ENCODE peak calls at places on chromosome 15, in six cellular contexts. B, A, R, V, G and W are unnamed samples.

GRCh38 chr15:48046813-48047483 is 73.8 kb upstream of the SLC24A5 start:
- DNase-seq in B (no peak), A (no peak), R (no peak), V (no peak), G (no peak), W (no peak)

GRCh38 chr15:29226431-29227216 is 43.0 kb downstream of the NSMCE3 start:
- DNase-seq in B (no peak), A (no peak), R (no peak), V (no peak), G (no peak), W (no peak)

GRCh38 chr15:51751687-51752683 is 588 bp downstream of the TMOD2 start:
- DNase-seq in B (no peak), A (peak), R (no peak), V (peak), G (no peak), W (no peak)

GRCh38 chr15:60685346-60685937 is 206.5 kb upstream of the ICE2 start:
- DNase-seq in B (no peak), A (no peak), R (no peak), V (no peak), G (no peak), W (no peak)

GRCh38 chr15:29935296-29936020 is 113.2 kb upstream of the TJP1 start:
- DNase-seq in B (peak), A (no peak), R (no peak), V (no peak), G (no peak), W (no peak)

GRCh38 chr15:48929611-48930170 is 34.0 kb downstream of the SHC4 start:
- DNase-seq in B (no peak), A (no peak), R (no peak), V (no peak), G (no peak), W (no peak)

GRCh38 chr15:86690566-86690965 is 610.9 kb downstream of the AGBL1 start:
- DNase-seq in B (no peak), A (no peak), R (no peak), V (no peak), G (no peak), W (no peak)

GRCh38 chr15:34365073-34365825 is 1.7 kb downstream of the LPCAT4 start:
- DNase-seq in B (no peak), A (no peak), R (no peak), V (no peak), G (no peak), W (no peak)

GRCh38 chr15:67024998-67025368 is 40.4 kb upstream of the SMAD3 start:
- DNase-seq in B (no peak), A (no peak), R (no peak), V (no peak), G (no peak), W (no peak)

GRCh38 chr15:74783072-74783807 is 1.4 kb downstream of the CSK start:
- DNase-seq in B (peak), A (no peak), R (no peak), V (peak), G (no peak), W (no peak)

GRCh38 chr15:29522373-29523276 is 253.0 kb upstream of the NSMCE3 start:
- DNase-seq in B (no peak), A (no peak), R (no peak), V (no peak), G (no peak), W (no peak)

GRCh38 chr15:29765898-29766537 is 56.2 kb downstream of the TJP1 start:
- DNase-seq in B (no peak), A (no peak), R (peak), V (peak), G (no peak), W (no peak)

GRCh38 chr15:57223887-57224286 is 152.4 kb upstream of the CGNL1 start:
- DNase-seq in B (no peak), A (no peak), R (no peak), V (no peak), G (no peak), W (no peak)

GRCh38 chr15:57217716-57218598 is 158.3 kb upstream of the CGNL1 start:
- DNase-seq in B (no peak), A (no peak), R (no peak), V (peak), G (no peak), W (peak)

GRCh38 chr15:57223345-57223744 is 153.0 kb upstream of the CGNL1 start:
- DNase-seq in B (no peak), A (no peak), R (no peak), V (no peak), G (no peak), W (no peak)

GRCh38 chr15:57218826-57219576 is 157.3 kb upstream of the CGNL1 start:
- DNase-seq in B (peak), A (no peak), R (no peak), V (peak), G (peak), W (peak)

GRCh38 chr15:57220220-57220619 is 156.1 kb upstream of the CGNL1 start:
- DNase-seq in B (no peak), A (no peak), R (no peak), V (peak), G (peak), W (peak)
- H3K4me3 ChIP-seq in B (no peak), A (no peak), R (no peak), V (peak), G (peak), W (peak)

GRCh38 chr15:57932348-57932747 is 133.2 kb downstream of the ALDH1A2 start:
- DNase-seq in B (peak), A (no peak), R (no peak), V (no peak), G (no peak), W (no peak)
- H3K4me3 ChIP-seq in B (no peak), A (no peak), R (no peak), V (no peak), G (no peak), W (no peak)

GRCh38 chr15:96348112-96349027 is 17.9 kb downstream of the NR2F2 start:
- DNase-seq in B (no peak), A (no peak), R (no peak), V (peak), G (no peak), W (no peak)
- H3K4me3 ChIP-seq in B (no peak), A (peak), R (peak), V (no peak), G (no peak), W (no peak)

GRCh38 chr15:101675015-101675414 is 22.8 kb upstream of the TM2D3 start:
- DNase-seq in B (no peak), A (no peak), R (no peak), V (peak), G (peak), W (peak)

GRCh38 chr15:101676965-101677364 is 24.8 kb upstream of the TM2D3 start:
- DNase-seq in B (no peak), A (no peak), R (no peak), V (peak), G (peak), W (peak)

GRCh38 chr15:101672298-101672697 is 20.1 kb upstream of the TM2D3 start:
- DNase-seq in B (no peak), A (no peak), R (peak), V (no peak), G (no peak), W (no peak)

GRCh38 chr15:101679861-101680260 is 27.7 kb upstream of the TM2D3 start:
- DNase-seq in B (no peak), A (no peak), R (no peak), V (no peak), G (no peak), W (no peak)

DNA sequence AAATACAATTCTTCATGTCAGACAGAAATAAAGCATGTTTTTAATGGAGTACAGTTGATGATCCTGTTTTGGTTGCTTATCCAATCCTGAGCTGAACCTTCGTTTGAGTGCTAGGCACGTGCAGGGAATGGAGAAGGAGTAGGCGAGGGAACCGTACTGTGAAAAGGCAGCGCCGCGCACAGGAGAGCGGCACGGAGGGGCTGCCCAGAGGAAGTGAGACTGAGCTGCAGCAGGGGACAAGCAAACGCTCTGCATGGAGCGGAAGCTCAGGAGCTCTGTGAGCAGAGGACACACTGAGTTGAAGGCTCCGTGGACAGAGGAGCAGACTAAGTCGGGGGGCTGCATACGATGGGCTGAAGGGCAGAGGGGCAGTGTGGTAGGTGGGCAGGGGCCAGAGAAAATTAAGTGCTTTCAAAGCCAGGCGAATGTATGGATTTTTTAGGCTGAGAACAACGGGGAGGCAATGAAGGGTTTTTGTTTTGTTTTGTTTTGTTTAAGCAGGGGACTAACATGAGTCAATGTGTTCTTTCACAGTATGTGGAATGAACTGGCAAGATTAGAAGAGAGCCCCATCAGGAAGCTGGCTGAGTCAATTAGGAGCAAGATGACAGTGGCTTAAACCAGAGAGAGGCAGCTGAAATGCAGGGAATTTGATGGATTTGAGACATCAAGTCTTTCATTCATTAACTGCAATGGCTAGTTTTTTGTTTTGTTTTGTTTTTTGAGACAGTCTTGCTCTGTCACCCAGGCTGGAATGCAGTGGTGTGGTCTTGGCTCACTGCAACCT is 23.8 kb upstream of the TM2D3 start:
- DNase-seq in B (no peak), A (no peak), R (no peak), V (peak), G (peak), W (peak)
- H3K4me3 ChIP-seq in B (no peak), A (no peak), R (no peak), V (no peak), G (no peak), W (no peak)

GRCh38 chr15:40096094-40096876 is 12.4 kb downstream of the BMF start:
- DNase-seq in B (peak), A (no peak), R (no peak), V (no peak), G (no peak), W (no peak)
- H3K4me3 ChIP-seq in B (peak), A (no peak), R (no peak), V (no peak), G (no peak), W (no peak)

DNA sequence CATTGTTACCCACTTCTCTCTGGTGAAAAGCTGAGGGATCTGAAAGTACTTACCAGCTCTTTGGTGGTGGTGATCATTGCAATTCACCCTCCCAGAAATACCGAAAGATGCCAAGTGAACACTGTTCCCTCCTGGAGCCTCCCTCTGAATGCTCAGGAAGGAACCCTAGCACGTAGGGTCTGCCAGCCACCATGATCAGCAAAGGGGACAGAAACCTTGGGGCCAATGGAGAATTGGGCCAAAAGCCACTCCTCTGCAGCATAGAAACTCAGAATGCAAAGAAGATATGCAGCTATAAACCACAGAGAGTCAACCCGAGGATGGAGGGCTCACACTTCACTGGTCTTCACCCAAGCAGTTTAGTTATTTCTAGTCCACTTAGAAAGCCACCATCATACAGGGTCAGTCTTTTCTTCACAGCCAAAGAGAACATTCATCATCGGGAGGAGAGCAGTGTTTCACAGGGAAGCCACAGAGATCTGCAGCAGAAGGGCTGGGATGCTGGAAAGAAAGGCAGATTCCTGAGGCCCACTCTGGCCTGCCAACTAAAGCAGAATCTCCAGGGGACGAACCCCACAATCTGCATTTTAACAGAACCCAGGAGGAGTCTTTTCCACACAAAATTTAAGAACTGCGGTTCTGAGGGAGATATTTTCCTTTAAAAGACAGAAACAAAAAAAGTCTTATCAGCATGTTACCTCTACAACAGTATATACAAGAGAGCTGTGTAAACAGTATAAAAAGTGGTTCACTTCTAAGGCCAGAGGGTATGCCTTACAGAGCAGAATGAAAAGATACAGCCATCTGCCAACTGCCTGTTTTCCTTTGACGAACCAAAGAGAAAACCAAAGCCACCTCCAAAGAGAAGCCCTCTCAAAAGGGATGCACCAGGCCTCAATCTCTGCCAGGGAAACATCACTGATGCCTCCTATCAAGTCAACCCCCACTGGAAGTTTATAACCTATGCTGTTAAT is 11.3 kb downstream of the TBC1D2B start:
- DNase-seq in B (peak), A (no peak), R (no peak), V (no peak), G (no peak), W (no peak)
- H3K4me3 ChIP-seq in B (peak), A (no peak), R (no peak), V (no peak), G (no peak), W (no peak)

DNA sequence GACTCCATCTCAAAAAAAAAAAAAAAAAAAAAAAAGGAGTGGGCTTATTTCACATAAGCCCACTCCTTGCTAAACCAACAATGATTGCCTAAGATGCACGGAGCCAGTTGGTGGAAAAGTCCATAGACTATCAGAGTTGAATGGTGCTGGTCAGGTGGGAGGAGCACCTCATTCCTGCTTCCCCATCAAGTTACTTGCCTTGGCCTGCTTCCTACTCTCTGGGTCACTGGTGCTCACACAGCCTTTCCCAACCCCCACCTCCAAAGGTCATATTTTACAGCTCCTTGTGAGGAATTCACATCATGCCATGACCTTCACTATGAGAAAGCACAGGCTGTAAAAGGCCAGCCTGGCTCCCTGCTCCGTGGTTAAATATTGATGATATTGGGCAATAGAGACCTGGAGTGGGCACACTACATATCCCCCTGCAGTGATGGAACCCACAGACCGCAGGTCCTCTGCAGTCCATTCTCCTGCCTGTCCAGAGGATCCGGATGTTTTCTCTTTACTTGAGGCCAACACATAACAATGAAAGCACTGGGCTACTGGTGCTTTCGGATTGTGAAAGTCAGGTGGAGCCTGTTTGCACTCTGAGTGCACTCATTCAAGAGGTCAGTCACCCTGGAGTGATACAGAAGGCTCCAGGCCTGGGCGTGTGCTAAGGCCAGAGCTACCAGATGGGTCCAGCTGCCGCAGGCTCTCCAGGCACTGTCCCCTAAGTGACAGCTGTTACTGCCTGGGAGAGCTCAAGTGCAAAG is at the start of gene SLC51B:
- DNase-seq in B (no peak), A (no peak), R (peak), V (peak), G (no peak), W (no peak)
- H3K4me3 ChIP-seq in B (no peak), A (no peak), R (no peak), V (no peak), G (no peak), W (no peak)

DNA sequence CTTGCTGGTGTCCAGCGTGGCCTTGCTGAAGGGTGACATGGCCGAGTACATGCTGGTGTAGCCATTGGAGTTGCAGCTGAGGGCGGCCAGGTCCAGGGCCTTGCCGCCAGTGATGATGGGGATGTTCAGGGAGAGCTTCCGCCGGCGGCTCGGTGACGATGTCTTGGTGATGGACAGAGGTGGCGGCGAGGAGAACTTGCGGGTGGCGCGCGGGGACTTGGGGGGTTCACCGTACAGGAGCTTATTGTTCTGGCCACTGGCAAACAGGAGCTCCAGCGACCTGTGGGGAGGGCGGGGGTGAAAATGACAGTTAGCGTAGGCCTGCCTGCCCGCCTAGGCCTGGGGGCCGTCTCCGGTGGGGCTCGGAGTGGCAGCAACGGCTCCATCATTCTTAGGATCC is 59.0 kb upstream of the CTSH start:
- DNase-seq in B (no peak), A (no peak), R (no peak), V (no peak), G (no peak), W (no peak)
- H3K4me3 ChIP-seq in B (peak), A (no peak), R (no peak), V (no peak), G (no peak), W (no peak)

DNA sequence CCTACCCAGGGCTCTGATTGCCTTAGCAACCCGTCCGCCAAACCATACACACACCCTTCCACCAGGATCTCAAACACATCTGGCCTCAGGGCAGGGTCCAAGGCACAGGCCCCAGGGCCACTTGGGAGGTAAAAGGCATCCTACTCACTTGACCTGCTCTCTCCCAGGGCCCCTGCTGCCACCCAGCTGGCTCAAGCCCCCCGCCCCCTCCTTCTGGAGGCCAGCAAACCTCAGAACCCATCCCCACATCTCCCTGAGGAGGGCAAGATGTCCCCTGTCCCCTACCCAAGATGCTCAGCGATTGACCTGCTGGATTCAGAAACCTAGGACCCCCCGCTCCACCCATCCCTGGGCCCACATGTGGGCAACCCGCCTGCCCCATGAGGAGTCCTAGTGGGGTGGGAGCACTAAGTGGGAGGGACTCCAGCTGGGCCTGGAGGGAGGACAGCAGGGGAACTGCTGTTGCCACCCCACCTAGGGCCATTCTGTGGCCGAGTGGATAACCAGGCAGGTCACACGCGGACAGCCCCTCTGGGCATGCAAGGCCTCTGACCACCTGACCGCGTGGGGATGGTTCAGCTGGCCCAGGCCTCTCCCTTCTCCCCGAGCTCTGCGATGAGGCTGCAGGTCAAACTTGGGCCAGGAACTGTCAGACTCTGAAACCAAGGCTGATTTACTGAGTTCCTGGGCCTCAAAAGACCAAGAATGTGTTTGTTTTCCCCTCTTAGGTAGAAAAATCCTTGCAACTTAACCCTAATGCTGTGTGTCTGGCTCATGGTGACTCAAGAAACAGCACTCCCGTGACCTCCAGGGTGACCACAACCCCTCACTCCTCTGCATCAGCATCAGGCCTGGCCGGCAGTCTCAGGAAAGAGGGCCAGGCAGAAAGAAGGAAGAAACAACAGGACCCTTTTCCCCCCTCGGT is 4.2 kb downstream of the MFGE8 start:
- DNase-seq in B (no peak), A (peak), R (no peak), V (peak), G (no peak), W (no peak)
- H3K4me3 ChIP-seq in B (no peak), A (no peak), R (no peak), V (no peak), G (peak), W (no peak)